ENCODE peak calls at places on chromosomes 4 and X, in ten cellular contexts. Z is central memory CD4-positive, alpha-beta T cell; O is Ammon's horn; Q is stimulated activated CD4-positive, alpha-beta T cell treated with anti-CD3 and anti-CD28 coated beads, Interleukin-15, amount 100 ng/mL, for 48 hours; P is stromal cell of bone marrow; I is substantia nigra; L is NCI-H2081 treated with DMSO at 0.1 percent for 48 hours; N is activated naive CD4-positive, alpha-beta T cell treated with Interleukin-2 at 50 U/mL for 16 hours; A is activated effector memory CD4-positive, alpha-beta T cell treated with Interleukin-2 at 50 U/mL for 16 hours; B is activated CD4-positive, CD25-positive, alpha-beta regulatory T cell. G is an unnamed sample.

GRCh38 chrX:110532527-110532926 is 173.9 kb downstream of the RTL9 start:
- DNase-seq in Z (no peak), O (no peak), Q (no peak), P (no peak), I (no peak), L (no peak), N (no peak), A (no peak), B (no peak), G (no peak)

GRCh38 chr4:9765091-9765490 is 16.3 kb upstream of the DRD5 start:
- DNase-seq in Z (no peak), O (peak), Q (no peak), P (no peak), I (peak), L (no peak), N (no peak), A (no peak), B (no peak), G (peak)

GRCh38 chr4:155703486-155704227 is 37.0 kb downstream of the GUCY1A1 start:
- DNase-seq in Z (no peak), O (no peak), Q (no peak), P (peak), I (no peak), L (no peak), N (no peak), A (no peak), B (no peak), G (no peak)

GRCh38 chrX:100625985-100626491 is 10.6 kb downstream of the TSPAN6 start:
- DNase-seq in Z (peak), O (no peak), Q (no peak), P (no peak), I (no peak), L (no peak), N (no peak), A (no peak), B (no peak), G (no peak)

GRCh38 chr4:101304916-101305315 is 42.4 kb downstream of the PPP3CA start:
- DNase-seq in Z (no peak), O (peak), Q (no peak), P (no peak), I (no peak), L (no peak), N (no peak), A (no peak), B (no peak), G (peak)

GRCh38 chr4:56301181-56302076 is 85.9 kb downstream of the AASDH start:
- DNase-seq in Z (peak), O (peak), Q (peak), P (peak), I (peak), L (peak), N (peak), A (peak), B (peak), G (peak)

GRCh38 chr4:13540446-13541175 is 3.7 kb downstream of the NKX3-2 start:
- DNase-seq in Z (no peak), O (no peak), Q (no peak), P (no peak), I (no peak), L (no peak), N (no peak), A (no peak), B (no peak), G (peak)

GRCh38 chrX:43557792-43558191 is 98.3 kb upstream of the MAOA start:
- DNase-seq in Z (peak), O (peak), Q (peak), P (peak), I (peak), L (peak), N (peak), A (peak), B (peak), G (peak)

GRCh38 chr4:99847362-99847976 is 30.8 kb downstream of the DAPP1 start:
- DNase-seq in Z (peak), O (no peak), Q (no peak), P (no peak), I (no peak), L (no peak), N (no peak), A (no peak), B (no peak), G (no peak)

GRCh38 chrX:143571521-143571920 is 54.2 kb upstream of the SPANXN3 start:
- DNase-seq in Z (no peak), O (no peak), Q (no peak), P (no peak), I (no peak), L (no peak), N (no peak), A (no peak), B (no peak), G (no peak)

GRCh38 chr4:152937535-152938236 is 1.6 kb downstream of the FHDC1 start:
- DNase-seq in Z (no peak), O (peak), Q (no peak), P (no peak), I (peak), L (no peak), N (peak), A (no peak), B (no peak), G (peak)

GRCh38 chrX:108091878-108092291 is 307 bp downstream of the ATG4A start:
- DNase-seq in Z (no peak), O (no peak), Q (peak), P (no peak), I (peak), L (no peak), N (no peak), A (no peak), B (peak), G (peak)

GRCh38 chr4:102535398-102536082 is 34.4 kb downstream of the NFKB1 start:
- DNase-seq in Z (no peak), O (no peak), Q (no peak), P (peak), I (no peak), L (no peak), N (no peak), A (no peak), B (no peak), G (no peak)